ENCODE peak calls at places on chromosome 22, in four cellular contexts. V is stimulated activated CD4-positive, alpha-beta T cell treated with anti-CD3 and anti-CD28 coated beads, Interleukin-2, amount 100 ng/mL, for 48 hours; Q is HEK293T; W is aorta. M is an unnamed sample.

GRCh38 chr22:17705565-17706450 is 67.3 kb downstream of the BCL2L13 start:
- DNase-seq in V (no peak), Q (no peak), W (no peak), M (no peak)

GRCh38 chr22:39915295-39915726 is 14.4 kb downstream of the GRAP2 start:
- DNase-seq in V (no peak), Q (no peak), W (no peak), M (no peak)

GRCh38 chr22:27107824-27108223 is 450.4 kb downstream of the MIAT start:
- DNase-seq in V (no peak), Q (no peak), W (peak; percentile 92), M (no peak)

GRCh38 chr22:44865193-44866057 is 113.0 kb downstream of the ARHGAP8 start:
- DNase-seq in V (no peak), Q (no peak), W (no peak), M (no peak)

GRCh38 chr22:22546490-22546889 is 12.6 kb downstream of the PRAME start:
- DNase-seq in V (no peak), Q (no peak), W (no peak), M (no peak)

GRCh38 chr22:19868773-19869471 is 14.2 kb upstream of the GNB1L start:
- DNase-seq in V (no peak), Q (no peak), W (peak; percentile 62), M (no peak)

GRCh38 chr22:47000256-47000655 is 237.8 kb downstream of the TBC1D22A start:
- DNase-seq in V (no peak), Q (no peak), W (no peak), M (no peak)

GRCh38 chr22:36823177-36823839 is 6.5 kb upstream of the PVALB start:
- DNase-seq in V (no peak), Q (no peak), W (no peak), M (no peak)

GRCh38 chr22:33188316-33188715 is 130.1 kb upstream of the SYN3 start:
- DNase-seq in V (no peak), Q (no peak), W (no peak), M (no peak)

GRCh38 chr22:40651563-40652501 is 15.3 kb upstream of the MRTFA start:
- DNase-seq in V (peak; percentile 79), Q (peak; percentile 93), W (peak; percentile 98), M (peak; percentile 80)

GRCh38 chr22:24155597-24156145 is 25.6 kb upstream of the SUSD2 start:
- DNase-seq in V (peak; percentile 28), Q (peak; percentile 68), W (peak; percentile 94), M (peak; percentile 22)

GRCh38 chr22:26835929-26836528 is 178.6 kb downstream of the MIAT start:
- DNase-seq in V (peak; percentile 57), Q (peak; percentile 70), W (no peak), M (peak; percentile 59)

GRCh38 chr22:38873469-38874411 is 1.7 kb upstream of the CBX6 start:
- DNase-seq in V (peak; percentile 63), Q (peak; percentile 6), W (peak; percentile 32), M (no peak)

M was measured in neural crest cell.